ENCODE peak calls at places on chromosomes 7 and 10, in nine cellular contexts. N, E, H, V, Z, G, D, Y and M are unnamed samples.

GRCh38 chr7:100778061-100778621 is 44.7 kb downstream of the ZAN start:
- DNase-seq in N (no peak), E (no peak), H (no peak), V (no peak), Z (no peak), G (no peak), D (peak; percentile 33), Y (no peak), M (no peak)

GRCh38 chr7:1397491-1398327 is 61.6 kb downstream of the MICALL2 start:
- DNase-seq in N (no peak), E (peak; percentile 65), H (peak; percentile 79), V (peak; percentile 15), Z (no peak), G (no peak), D (no peak), Y (no peak), M (no peak)

GRCh38 chr10:30186371-30186875 is 127.0 kb upstream of the JCAD start:
- DNase-seq in N (no peak), E (no peak), H (no peak), V (peak; percentile 44), Z (no peak), G (no peak), D (peak; percentile 82), Y (no peak), M (no peak)

GRCh38 chr7:94556028-94556427 is 46.4 kb downstream of the CASD1 start:
- DNase-seq in N (no peak), E (no peak), H (no peak), V (no peak), Z (no peak), G (no peak), D (peak; percentile 37), Y (no peak), M (no peak)

GRCh38 chr7:117212969-117213877 is 109.6 kb downstream of the WNT2 start:
- DNase-seq in N (peak; percentile 68), E (peak; percentile 75), H (peak; percentile 72), V (peak; percentile 54), Z (no peak), G (peak; percentile 24), D (peak; percentile 70), Y (peak; percentile 32), M (no peak)

GRCh38 chr7:421056-421991 is 98.3 kb downstream of the PDGFA start:
- DNase-seq in N (no peak), E (no peak), H (no peak), V (no peak), Z (no peak), G (no peak), D (no peak), Y (no peak), M (no peak)

GRCh38 chr7:107828540-107828939 is 25.5 kb upstream of the SLC26A3 start:
- DNase-seq in N (no peak), E (no peak), H (no peak), V (no peak), Z (no peak), G (no peak), D (no peak), Y (no peak), M (no peak)

GRCh38 chr7:77799078-77799964 is 748 bp downstream of the PHTF2 start:
- DNase-seq in N (peak; percentile 29), E (peak; percentile 35), H (peak; percentile 42), V (peak; percentile 31), Z (peak; percentile 17), G (no peak), D (peak; percentile 93), Y (peak; percentile 52), M (no peak)

GRCh38 chr10:53052765-53053164 is 280.2 kb upstream of the MBL2 start:
- DNase-seq in N (no peak), E (no peak), H (no peak), V (peak; percentile 60), Z (no peak), G (no peak), D (no peak), Y (no peak), M (no peak)

GRCh38 chr10:123506455-123506854 is 159.7 kb upstream of the GPR26 start:
- DNase-seq in N (no peak), E (no peak), H (no peak), V (no peak), Z (no peak), G (no peak), D (no peak), Y (no peak), M (no peak)

GRCh38 chr7:128831994-128832879 is 2.0 kb downstream of the FLNC start:
- DNase-seq in N (no peak), E (peak; percentile 30), H (peak; percentile 63), V (no peak), Z (peak; percentile 47), G (no peak), D (peak; percentile 56), Y (no peak), M (no peak)

GRCh38 chr10:19638173-19638872 is 177.9 kb upstream of the PLXDC2 start:
- DNase-seq in N (peak; percentile 37), E (peak; percentile 95), H (peak; percentile 95), V (peak; percentile 80), Z (no peak), G (no peak), D (peak; percentile 78), Y (no peak), M (no peak)

GRCh38 chr10:63761243-63761642 is 240.0 kb downstream of the REEP3 start:
- DNase-seq in N (peak; percentile 19), E (no peak), H (no peak), V (no peak), Z (no peak), G (no peak), D (peak; percentile 77), Y (no peak), M (no peak)

GRCh38 chr7:42247301-42247700 is 10.3 kb upstream of the GLI3 start:
- DNase-seq in N (no peak), E (peak; percentile 74), H (peak; percentile 78), V (peak; percentile 79), Z (no peak), G (no peak), D (no peak), Y (no peak), M (no peak)

GRCh38 chr7:82740246-82740848 is 296.8 kb upstream of the CACNA2D1 start:
- DNase-seq in N (peak; percentile 65), E (peak; percentile 72), H (peak; percentile 76), V (peak; percentile 53), Z (no peak), G (no peak), D (peak; percentile 84), Y (no peak), M (no peak)

GRCh38 chr10:43678654-43679053 is 30.0 kb upstream of the ZNF32 start:
- DNase-seq in N (no peak), E (no peak), H (no peak), V (no peak), Z (no peak), G (no peak), D (no peak), Y (no peak), M (no peak)

GRCh38 chr7:144717720-144718119 is 118.1 kb downstream of the TPK1 start:
- DNase-seq in N (no peak), E (no peak), H (no peak), V (no peak), Z (no peak), G (no peak), D (no peak), Y (no peak), M (no peak)

GRCh38 chr10:13665516-13666262 is 78.9 kb downstream of the PRPF18 start:
- DNase-seq in N (no peak), E (no peak), H (no peak), V (no peak), Z (no peak), G (no peak), D (no peak), Y (no peak), M (no peak)

GRCh38 chr7:137893143-137893742 is 46.5 kb upstream of the DGKI start:
- DNase-seq in N (no peak), E (no peak), H (no peak), V (no peak), Z (no peak), G (no peak), D (no peak), Y (no peak), M (no peak)

GRCh38 chr7:30237271-30237695 is 47.1 kb upstream of the ZNRF2 start:
- DNase-seq in N (no peak), E (no peak), H (no peak), V (no peak), Z (no peak), G (no peak), D (no peak), Y (no peak), M (no peak)